ENCODE peak calls at places on chromosomes 4 and X, in seven cellular contexts. One of them, this sample, is unnamed.

GRCh38 chr4:154417358-154417673 is 74.3 kb downstream of the DCHS2 start:
- DNase-seq in M059J: no peak
- DNase-seq in ovary: no peak
- DNase-seq in central memory CD8-positive, alpha-beta T cell: no peak
- DNase-seq in HCT116: no peak
- DNase-seq in nucleus accumbens: no peak
- DNase-seq in HT1080: no peak
- DNase-seq in this sample: no peak

GRCh38 chrX:112967341-112967740 is 126.7 kb upstream of the AMOT start:
- DNase-seq in central memory CD8-positive, alpha-beta T cell: no peak
- DNase-seq in M059J: peak
- DNase-seq in HT1080: peak
- DNase-seq in ovary: no peak
- DNase-seq in nucleus accumbens: no peak
- DNase-seq in HCT116: no peak
- DNase-seq in this sample: peak

GRCh38 chr4:110352670-110353442 is 123.1 kb upstream of the ENPEP start:
- DNase-seq in central memory CD8-positive, alpha-beta T cell: no peak
- DNase-seq in HT1080: no peak
- DNase-seq in HCT116: no peak
- DNase-seq in M059J: no peak
- DNase-seq in nucleus accumbens: no peak
- DNase-seq in ovary: no peak
- DNase-seq in this sample: no peak

GRCh38 chrX:25049347-25049746 is 33.6 kb upstream of the ARX start:
- DNase-seq in ovary: no peak
- DNase-seq in M059J: peak
- DNase-seq in central memory CD8-positive, alpha-beta T cell: no peak
- DNase-seq in HCT116: no peak
- DNase-seq in HT1080: peak
- DNase-seq in nucleus accumbens: no peak
- DNase-seq in this sample: peak

GRCh38 chr4:174214102-174214878 is 69.2 kb downstream of the FBXO8 start:
- DNase-seq in HCT116: no peak
- DNase-seq in nucleus accumbens: no peak
- DNase-seq in M059J: no peak
- DNase-seq in central memory CD8-positive, alpha-beta T cell: no peak
- DNase-seq in HT1080: no peak
- DNase-seq in ovary: no peak
- DNase-seq in this sample: peak

GRCh38 chr4:83121246-83121645 is 6.7 kb upstream of the PLAC8 start:
- DNase-seq in ovary: no peak
- DNase-seq in central memory CD8-positive, alpha-beta T cell: no peak
- DNase-seq in HT1080: no peak
- DNase-seq in HCT116: no peak
- DNase-seq in M059J: no peak
- DNase-seq in nucleus accumbens: no peak
- DNase-seq in this sample: no peak

GRCh38 chr4:153179100-153179499 is 25.1 kb upstream of the TRIM2 start:
- DNase-seq in central memory CD8-positive, alpha-beta T cell: no peak
- DNase-seq in ovary: no peak
- DNase-seq in M059J: no peak
- DNase-seq in HCT116: no peak
- DNase-seq in nucleus accumbens: no peak
- DNase-seq in HT1080: no peak
- DNase-seq in this sample: no peak

GRCh38 chr4:174681723-174682300 is 147.2 kb downstream of the GLRA3 start:
- DNase-seq in HT1080: peak
- DNase-seq in M059J: peak
- DNase-seq in ovary: no peak
- DNase-seq in HCT116: no peak
- DNase-seq in central memory CD8-positive, alpha-beta T cell: no peak
- DNase-seq in nucleus accumbens: no peak
- DNase-seq in this sample: peak

GRCh38 chrX:14777484-14777883 is 95.4 kb downstream of the FANCB start:
- DNase-seq in nucleus accumbens: no peak
- DNase-seq in ovary: no peak
- DNase-seq in HCT116: no peak
- DNase-seq in HT1080: peak
- DNase-seq in central memory CD8-positive, alpha-beta T cell: no peak
- DNase-seq in M059J: peak
- DNase-seq in this sample: peak

GRCh38 chrX:101108293-101108692 is 10.3 kb downstream of the CENPI start:
- DNase-seq in HCT116: no peak
- DNase-seq in M059J: peak
- DNase-seq in ovary: no peak
- DNase-seq in HT1080: peak
- DNase-seq in central memory CD8-positive, alpha-beta T cell: no peak
- DNase-seq in nucleus accumbens: no peak
- DNase-seq in this sample: peak

GRCh38 chr4:38128478-38129451 is 168.6 kb downstream of the PTTG2 start:
- DNase-seq in M059J: no peak
- DNase-seq in HCT116: peak
- DNase-seq in ovary: no peak
- DNase-seq in central memory CD8-positive, alpha-beta T cell: peak
- DNase-seq in HT1080: peak
- DNase-seq in nucleus accumbens: peak
- DNase-seq in this sample: peak

GRCh38 chr4:8117278-8117682 is 41.3 kb downstream of the ABLIM2 start:
- DNase-seq in central memory CD8-positive, alpha-beta T cell: no peak
- DNase-seq in M059J: no peak
- DNase-seq in nucleus accumbens: peak
- DNase-seq in HT1080: peak
- DNase-seq in HCT116: peak
- DNase-seq in ovary: no peak
- DNase-seq in this sample: peak

GRCh38 chrX:133586443-133586842 is 171.2 kb upstream of the GPC4 start:
- DNase-seq in HCT116: no peak
- DNase-seq in central memory CD8-positive, alpha-beta T cell: no peak
- DNase-seq in ovary: no peak
- DNase-seq in HT1080: no peak
- DNase-seq in M059J: peak
- DNase-seq in nucleus accumbens: no peak
- DNase-seq in this sample: peak

GRCh38 chrX:132413459-132413858 is 75.4 kb downstream of the MBNL3 start:
- DNase-seq in nucleus accumbens: no peak
- DNase-seq in M059J: no peak
- DNase-seq in central memory CD8-positive, alpha-beta T cell: no peak
- DNase-seq in ovary: no peak
- DNase-seq in HT1080: no peak
- DNase-seq in HCT116: peak
- DNase-seq in this sample: no peak

GRCh38 chr4:98568896-98569663 is 89.3 kb downstream of the TSPAN5 start:
- DNase-seq in M059J: peak
- DNase-seq in HT1080: no peak
- DNase-seq in ovary: no peak
- DNase-seq in HCT116: no peak
- DNase-seq in central memory CD8-positive, alpha-beta T cell: no peak
- DNase-seq in nucleus accumbens: no peak
- DNase-seq in this sample: no peak

GRCh38 chr4:123555500-123556273 is 159.1 kb downstream of the SPRY1 start:
- DNase-seq in HCT116: no peak
- DNase-seq in ovary: peak
- DNase-seq in HT1080: peak
- DNase-seq in nucleus accumbens: peak
- DNase-seq in M059J: peak
- DNase-seq in central memory CD8-positive, alpha-beta T cell: no peak
- DNase-seq in this sample: peak

GRCh38 chrX:111098874-111099273 is 2.9 kb downstream of the PAK3 start:
- DNase-seq in ovary: peak
- DNase-seq in HCT116: peak
- DNase-seq in HT1080: peak
- DNase-seq in M059J: peak
- DNase-seq in nucleus accumbens: no peak
- DNase-seq in central memory CD8-positive, alpha-beta T cell: peak
- DNase-seq in this sample: peak

GRCh38 chr4:128354205-128354821 is 66.7 kb upstream of the PGRMC2 start:
- DNase-seq in nucleus accumbens: peak
- DNase-seq in M059J: peak
- DNase-seq in ovary: no peak
- DNase-seq in central memory CD8-positive, alpha-beta T cell: no peak
- DNase-seq in HT1080: peak
- DNase-seq in HCT116: no peak
- DNase-seq in this sample: peak

GRCh38 chr4:100882661-100883060 is 364.8 kb upstream of the EMCN start:
- DNase-seq in HCT116: no peak
- DNase-seq in HT1080: no peak
- DNase-seq in nucleus accumbens: no peak
- DNase-seq in ovary: no peak
- DNase-seq in central memory CD8-positive, alpha-beta T cell: no peak
- DNase-seq in M059J: no peak
- DNase-seq in this sample: no peak

GRCh38 chr4:76624271-76624681 is 189.2 kb downstream of the SHROOM3 start:
- DNase-seq in HCT116: no peak
- DNase-seq in M059J: peak
- DNase-seq in central memory CD8-positive, alpha-beta T cell: no peak
- DNase-seq in HT1080: peak
- DNase-seq in nucleus accumbens: no peak
- DNase-seq in ovary: peak
- DNase-seq in this sample: peak

GRCh38 chrX:16643160-16643559 is 6.8 kb upstream of the S100G start:
- DNase-seq in M059J: no peak
- DNase-seq in nucleus accumbens: no peak
- DNase-seq in central memory CD8-positive, alpha-beta T cell: no peak
- DNase-seq in HCT116: no peak
- DNase-seq in HT1080: peak
- DNase-seq in ovary: no peak
- DNase-seq in this sample: peak

GRCh38 chrX:41722816-41723215 is 1.2 kb upstream of the GPR82 start:
- DNase-seq in HT1080: no peak
- DNase-seq in M059J: peak
- DNase-seq in ovary: no peak
- DNase-seq in nucleus accumbens: no peak
- DNase-seq in HCT116: no peak
- DNase-seq in central memory CD8-positive, alpha-beta T cell: no peak
- DNase-seq in this sample: peak

This sample was measured in epithelial cell of esophagus.